ENCODE peak calls at places on chromosomes 12 and 14, in seven cellular contexts. C is T-helper 1 cell; R is AG08396; F is NCI-H1436; H is stimulated activated CD4-positive, alpha-beta T cell treated with anti-CD3 and anti-CD28 coated beads, Interleukin-2, amount 100 ng/mL, for 48 hours; I is tibial artery; S is RCC 7860. E is an unnamed sample.

GRCh38 chr12:111444314-111444705 is 38.6 kb downstream of the SH2B3 start:
- DNase-seq in I (no peak), H (no peak), F (no peak), R (no peak), S (peak), C (no peak), E (no peak)

GRCh38 chr12:15754233-15754632 is 35.0 kb downstream of the EPS8 start:
- DNase-seq in H (no peak), R (peak), I (no peak), F (no peak), C (no peak), S (no peak), E (no peak)

GRCh38 chr12:75488553-75488952 is 8.0 kb downstream of the GLIPR1 start:
- DNase-seq in R (peak), F (no peak), H (no peak), C (no peak), I (no peak), S (peak), E (no peak)

GRCh38 chr12:95615735-95616134 is 64.5 kb upstream of the USP44 start:
- DNase-seq in S (no peak), C (no peak), F (no peak), R (no peak), I (no peak), H (no peak), E (no peak)

GRCh38 chr14:63848890-63849289 is 3.9 kb upstream of the SYNE2 start:
- DNase-seq in R (no peak), H (no peak), S (no peak), I (no peak), C (no peak), F (no peak), E (no peak)

GRCh38 chr12:124674937-124675336 is 107.5 kb upstream of the NCOR2 start:
- DNase-seq in C (no peak), I (no peak), R (no peak), F (no peak), S (no peak), H (no peak), E (no peak)

GRCh38 chr14:75709207-75709812 is 48.3 kb downstream of the TTLL5 start:
- DNase-seq in H (peak), F (peak), S (peak), R (peak), I (peak), C (peak), E (peak)

GRCh38 chr14:80055226-80055625 is 156.1 kb downstream of the DIO2 start:
- DNase-seq in H (no peak), R (no peak), C (no peak), I (no peak), S (no peak), F (no peak), E (no peak)

GRCh38 chr12:49336645-49337584 is at the start of gene C1QL4:
- DNase-seq in F (peak), H (peak), C (peak), S (peak), I (peak), R (peak), E (no peak)

GRCh38 chr12:125573293-125573692 is 508.1 kb downstream of the AACS start:
- DNase-seq in I (no peak), H (no peak), R (no peak), C (no peak), F (no peak), S (no peak), E (no peak)

GRCh38 chr14:96303981-96304380 is 48.0 kb downstream of the BDKRB1 start:
- DNase-seq in F (peak), S (no peak), R (no peak), C (no peak), H (no peak), I (no peak), E (no peak)

GRCh38 chr14:53881161-53881846 is 75.3 kb downstream of the BMP4 start:
- DNase-seq in R (no peak), I (no peak), C (no peak), F (no peak), H (no peak), S (no peak), E (peak)

GRCh38 chr12:82835217-82835616 is 148.5 kb downstream of the TMTC2 start:
- DNase-seq in I (no peak), F (no peak), C (no peak), R (no peak), H (no peak), S (no peak), E (peak)

GRCh38 chr12:93908846-93909592 is 231.8 kb downstream of the CRADD start:
- DNase-seq in R (no peak), H (no peak), I (peak), F (peak), C (no peak), S (no peak), E (no peak)

GRCh38 chr12:26566670-26567069 is 266.3 kb downstream of the ITPR2 start:
- DNase-seq in I (no peak), F (no peak), R (peak), S (no peak), C (no peak), H (no peak), E (peak)

GRCh38 chr12:79848321-79848720 is 86.6 kb downstream of the PPP1R12A start:
- DNase-seq in C (no peak), F (no peak), S (no peak), I (no peak), H (no peak), R (no peak), E (no peak)

GRCh38 chr12:109163150-109163549 is 46.8 kb downstream of the ACACB start:
- DNase-seq in I (no peak), R (no peak), C (no peak), S (no peak), H (no peak), F (no peak), E (no peak)

GRCh38 chr14:66046035-66046434 is 440.1 kb upstream of the CCDC196 start:
- DNase-seq in H (no peak), C (no peak), F (no peak), I (no peak), R (no peak), S (no peak), E (no peak)

GRCh38 chr14:65560340-65561027 is 148.0 kb downstream of the FUT8 start:
- DNase-seq in S (peak), F (peak), R (no peak), C (no peak), H (no peak), I (no peak), E (no peak)

GRCh38 chr14:20302042-20302761 is 3.5 kb downstream of the TTC5 start:
- DNase-seq in C (no peak), S (peak), F (no peak), R (peak), H (no peak), I (no peak), E (peak)

GRCh38 chr12:110035534-110036104 is 12.7 kb downstream of the C12orf76 start:
- DNase-seq in H (no peak), I (no peak), S (no peak), R (no peak), C (no peak), F (no peak), E (no peak)

GRCh38 chr12:111180830-111181726 is 187.8 kb downstream of the PHETA1 start:
- DNase-seq in H (no peak), F (peak), C (no peak), R (no peak), S (no peak), I (peak), E (no peak)

GRCh38 chr12:130031571-130032189 is 127.9 kb upstream of the TMEM132D start:
- DNase-seq in I (peak), F (peak), R (peak), H (peak), C (no peak), S (peak), E (no peak)

GRCh38 chr14:80475074-80475473 is 263.8 kb upstream of the DIO2 start:
- DNase-seq in I (no peak), C (no peak), H (no peak), S (no peak), F (no peak), R (peak), E (no peak)

GRCh38 chr14:89427426-89428162 is 10.6 kb upstream of the FOXN3 start:
- DNase-seq in H (no peak), F (no peak), S (no peak), C (no peak), I (no peak), R (no peak), E (no peak)

GRCh38 chr12:66195242-66195641 is 6.2 kb downstream of the IRAK3 start:
- DNase-seq in S (no peak), H (no peak), R (no peak), F (no peak), I (no peak), C (no peak), E (no peak)

GRCh38 chr14:63727231-63727735 is 582 bp downstream of the SGPP1 start:
- DNase-seq in C (no peak), R (peak), I (peak), F (no peak), S (no peak), H (no peak), E (no peak)

GRCh38 chr14:92560106-92560865 is 46.7 kb downstream of the RIN3 start:
- DNase-seq in F (no peak), R (no peak), I (no peak), C (no peak), H (no peak), S (no peak), E (no peak)

GRCh38 chr14:100214768-100215079 is 24.2 kb upstream of the YY1 start:
- DNase-seq in R (no peak), F (no peak), C (no peak), H (no peak), I (no peak), S (no peak), E (no peak)

GRCh38 chr12:126760109-126760508 is 1506.9 kb upstream of the TMEM132C start:
- DNase-seq in C (no peak), S (no peak), H (no peak), I (no peak), R (no peak), F (no peak), E (no peak)

GRCh38 chr14:50530358-50530757 is 2.0 kb downstream of the MAP4K5 start:
- DNase-seq in H (no peak), I (no peak), S (no peak), C (no peak), F (no peak), R (no peak), E (peak)

GRCh38 chr14:66359500-66359899 is 126.7 kb upstream of the CCDC196 start:
- DNase-seq in C (no peak), R (peak), S (peak), I (no peak), F (peak), H (peak), E (peak)

GRCh38 chr14:22977684-22978486 is 4.5 kb downstream of the AJUBA start:
- DNase-seq in I (no peak), C (no peak), S (peak), F (no peak), H (no peak), R (peak), E (no peak)